ENCODE peak calls at places on chromosomes 6 and 20, in eight cellular contexts. S is trophoblast cell, Z is adrenal gland, P is stomach, O is cardiac muscle cell, Y is mesenchymal stem cell, N is Peyer's patch, B is uterus. T is an unnamed sample.

GRCh38 chr6:26097268-26097875 is 10.1 kb downstream of the HFE start:
- DNase-seq in S (peak; percentile 59), Z (peak; percentile 80), P (peak; percentile 69), O (peak; percentile 78), Y (peak; percentile 69), N (peak; percentile 64), B (peak; percentile 70), T (peak; percentile 87)

GRCh38 chr6:31546339-31546961 is at the start of gene ATP6V1G2:
- DNase-seq in S (peak; percentile 96), Z (peak; percentile 93), P (peak; percentile 89), O (peak; percentile 93), Y (peak; percentile 92), N (peak; percentile 90), B (peak; percentile 89), T (peak; percentile 96)

GRCh38 chr20:21105429-21106170 is 558 bp downstream of the LINC00237 start:
- DNase-seq in S (no peak), Z (no peak), P (no peak), O (no peak), Y (no peak), N (no peak), B (no peak), T (peak; percentile 37)

GRCh38 chr6:165843121-165843520 is 180.1 kb upstream of the PDE10A start:
- DNase-seq in S (no peak), Z (no peak), P (no peak), O (no peak), Y (no peak), N (no peak), B (no peak), T (no peak)

GRCh38 chr6:20672038-20672437 is 137.8 kb downstream of the CDKAL1 start:
- DNase-seq in S (no peak), Z (no peak), P (no peak), O (no peak), Y (no peak), N (no peak), B (no peak), T (no peak)

GRCh38 chr20:32231847-32232246 is 24.2 kb downstream of the POFUT1 start:
- DNase-seq in S (no peak), Z (no peak), P (no peak), O (peak; percentile 58), Y (no peak), N (no peak), B (no peak), T (no peak)

GRCh38 chr6:148983986-148984385 is 237.2 kb downstream of the UST start:
- DNase-seq in S (no peak), Z (no peak), P (no peak), O (no peak), Y (no peak), N (no peak), B (no peak), T (no peak)

GRCh38 chr6:113560908-113561307 is 296.2 kb upstream of the MARCKS start:
- DNase-seq in S (no peak), Z (no peak), P (no peak), O (peak; percentile 65), Y (peak; percentile 27), N (no peak), B (no peak), T (peak; percentile 73)

GRCh38 chr6:43891072-43891870 is 121.3 kb downstream of the VEGFA start:
- DNase-seq in S (no peak), Z (no peak), P (no peak), O (no peak), Y (no peak), N (no peak), B (no peak), T (no peak)

GRCh38 chr20:32479697-32480140 is 105.4 kb downstream of the NOL4L start:
- DNase-seq in S (no peak), Z (no peak), P (no peak), O (no peak), Y (no peak), N (no peak), B (no peak), T (no peak)

GRCh38 chr6:12208190-12208589 is 82.0 kb upstream of the EDN1 start:
- DNase-seq in S (peak; percentile 56), Z (peak; percentile 30), P (peak; percentile 27), O (peak; percentile 53), Y (peak; percentile 10), N (no peak), B (no peak), T (no peak)

GRCh38 chr20:11917663-11918062 is at the start of gene BTBD3:
- DNase-seq in S (no peak), Z (peak; percentile 85), P (peak; percentile 83), O (peak; percentile 79), Y (no peak), N (peak; percentile 17), B (peak; percentile 58), T (peak; percentile 21)

GRCh38 chr20:58374906-58375760 is 13.9 kb upstream of the VAPB start:
- DNase-seq in S (no peak), Z (no peak), P (no peak), O (peak; percentile 79), Y (peak; percentile 47), N (no peak), B (no peak), T (peak; percentile 73)

GRCh38 chr6:110728501-110728900 is 86.8 kb downstream of the CDK19 start:
- DNase-seq in S (no peak), Z (no peak), P (no peak), O (no peak), Y (no peak), N (no peak), B (no peak), T (no peak)

GRCh38 chr6:54058236-54058635 is 53.0 kb upstream of the MLIP start:
- DNase-seq in S (no peak), Z (no peak), P (no peak), O (peak; percentile 30), Y (no peak), N (no peak), B (no peak), T (no peak)

GRCh38 chr6:54059683-54060082 is 51.6 kb upstream of the MLIP start:
- DNase-seq in S (no peak), Z (no peak), P (no peak), O (no peak), Y (no peak), N (no peak), B (no peak), T (peak; percentile 19)

GRCh38 chr6:54060286-54060685 is 51.0 kb upstream of the MLIP start:
- DNase-seq in S (no peak), Z (no peak), P (no peak), O (peak; percentile 89), Y (peak; percentile 60), N (no peak), B (no peak), T (peak; percentile 41)

GRCh38 chr6:54068694-54069093 is 42.5 kb upstream of the MLIP start:
- DNase-seq in S (no peak), Z (no peak), P (no peak), O (no peak), Y (no peak), N (no peak), B (no peak), T (no peak)

DNA sequence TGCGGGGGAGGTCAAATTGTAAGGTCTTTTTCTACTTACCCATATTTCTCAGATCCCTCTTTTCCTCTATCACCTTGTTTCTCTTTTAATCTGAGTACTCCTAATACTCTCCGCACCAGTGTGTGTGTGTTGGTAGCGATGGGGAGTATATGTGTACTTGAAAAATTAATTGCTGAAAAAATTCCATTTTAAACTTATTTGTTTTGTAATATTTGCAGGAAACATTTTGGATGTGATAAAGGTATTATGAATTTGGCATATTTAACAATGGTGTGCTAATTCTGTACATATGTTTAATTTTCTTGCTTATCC is 48.1 kb upstream of the MLIP start:
- DNase-seq in S (no peak), Z (no peak), P (no peak), O (no peak), Y (no peak), N (no peak), B (no peak), T (no peak)
- H3K4me3 ChIP-seq in S (no peak overlapping the region), Z (no peak overlapping the region), P (no peak overlapping the region), O (no peak overlapping the region), Y (no peak overlapping the region), N (no peak overlapping the region), B (no peak overlapping the region), T (peak overlapping the region; percentile 71)

GRCh38 chr6:4781967-4782537 is 5.8 kb downstream of the CDYL start:
- DNase-seq in S (no peak), Z (no peak), P (no peak), O (no peak), Y (no peak), N (no peak), B (no peak), T (peak; percentile 63)
- H3K36me3 ChIP-seq in S (no peaks in the 10 kb centered on the region), Z (no peaks in the 10 kb centered on the region), P (no peaks in the 10 kb centered on the region), O (no peaks in the 10 kb centered on the region), Y (no peaks in the 10 kb centered on the region), N (no peaks in the 10 kb centered on the region), B (no peaks in the 10 kb centered on the region), T (no peaks in the 10 kb centered on the region)

GRCh38 chr6:159170333-159170672 is 1.1 kb downstream of the FNDC1 start:
- DNase-seq in S (no peak), Z (no peak), P (no peak), O (no peak), Y (no peak), N (no peak), B (no peak), T (no peak)
- H3K27me3 ChIP-seq in S (peaks cover 38% of the 10 kb centered on the region), Z (peaks cover 55% of the 10 kb centered on the region), P (peaks cover 93% of the 10 kb centered on the region), O (peaks cover 99% of the 10 kb centered on the region), Y (peaks cover 14% of the 10 kb centered on the region), N (no peaks in the 10 kb centered on the region), B (no peaks in the 10 kb centered on the region), T (peaks cover 23% of the 10 kb centered on the region)

GRCh38 chr6:159233365-159234101 is 64.3 kb downstream of the FNDC1 start:
- DNase-seq in S (no peak), Z (no peak), P (no peak), O (no peak), Y (no peak), N (no peak), B (no peak), T (no peak)
- H3K4me3 ChIP-seq in S (no peak overlapping the region), Z (no peak overlapping the region), P (no peak overlapping the region), O (no peak overlapping the region), Y (no peak overlapping the region), N (no peak overlapping the region), B (no peak overlapping the region), T (no peak overlapping the region)

GRCh38 chr6:78967191-78967590 is 99.8 kb downstream of the IRAK1BP1 start:
- DNase-seq in S (no peak), Z (no peak), P (no peak), O (no peak), Y (no peak), N (no peak), B (no peak), T (no peak)

GRCh38 chr6:78962458-78962857 is 95.1 kb downstream of the IRAK1BP1 start:
- DNase-seq in S (no peak), Z (no peak), P (no peak), O (no peak), Y (no peak), N (no peak), B (no peak), T (no peak)

DNA sequence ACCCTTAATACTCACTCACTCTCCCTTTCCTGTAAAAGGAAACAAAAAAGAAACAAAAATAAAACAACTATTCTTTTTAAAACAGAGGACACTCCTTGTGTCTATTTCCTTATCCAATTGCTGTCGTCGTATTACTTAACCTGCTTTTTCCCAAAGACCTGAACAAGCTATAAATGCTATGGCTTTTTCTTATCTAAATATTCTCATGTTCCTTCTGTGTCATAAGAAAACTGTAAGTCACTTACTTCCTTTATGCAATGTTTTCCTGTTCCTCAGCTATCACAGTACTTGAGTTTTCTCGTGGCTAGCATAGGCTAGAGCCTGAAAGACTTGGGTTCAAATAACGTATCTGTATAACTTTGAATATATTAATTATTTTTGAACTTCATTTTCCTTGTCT is 99.2 kb downstream of the IRAK1BP1 start:
- DNase-seq in S (no peak), Z (no peak), P (no peak), O (no peak), Y (no peak), N (no peak), B (no peak), T (no peak)
- H3K36me3 ChIP-seq in S (peaks cover 4% of the 10 kb centered on the region), Z (peaks cover 64% of the 10 kb centered on the region), P (peaks cover 100% of the 10 kb centered on the region), O (peaks cover 66% of the 10 kb centered on the region), Y (peaks cover 2% of the 10 kb centered on the region), N (no peaks in the 10 kb centered on the region), B (no peaks in the 10 kb centered on the region), T (peaks cover 95% of the 10 kb centered on the region)

GRCh38 chr6:29830409-29830808 is 2.8 kb downstream of the HLA-G start:
- DNase-seq in S (no peak), Z (no peak), P (no peak), O (no peak), Y (no peak), N (no peak), B (no peak), T (no peak)
- H3K27me3 ChIP-seq in S (peaks cover 14% of the 10 kb centered on the region), Z (peaks cover 27% of the 10 kb centered on the region), P (peaks cover 88% of the 10 kb centered on the region), O (peaks cover 92% of the 10 kb centered on the region), Y (peaks cover 83% of the 10 kb centered on the region), N (no peaks in the 10 kb centered on the region), B (peaks cover 14% of the 10 kb centered on the region), T (peaks cover 73% of the 10 kb centered on the region)